ENCODE peak calls at places on chromosomes 13 and 19, in ten cellular contexts. D is MG63, W is RWPE2, P is esophagus squamous epithelium, U is astrocyte, O is OCI-LY7, H is AG04449, B is A549, I is skeletal muscle cell, Y is heart left ventricle. M is an unnamed sample.

GRCh38 chr13:85724554-85725432 is 74.4 kb downstream of the SLITRK6 start:
- DNase-seq in W (no peak), Y (no peak), U (no peak), D (no peak), B (no peak), O (no peak), P (no peak), H (no peak), I (no peak), M (no peak)

GRCh38 chr19:51462276-51462675 is 4.0 kb upstream of the SIGLEC8 start:
- DNase-seq in H (no peak), Y (no peak), D (no peak), B (no peak), U (no peak), W (no peak), P (no peak), I (no peak), O (no peak), M (no peak)

GRCh38 chr13:111292710-111293485 is 27.5 kb upstream of the TEX29 start:
- DNase-seq in I (no peak), H (no peak), O (no peak), P (no peak), W (no peak), U (no peak), Y (no peak), D (no peak), B (no peak), M (no peak)

GRCh38 chr13:23739597-23739996 is 149.6 kb downstream of the MIPEP start:
- DNase-seq in H (no peak), U (no peak), P (no peak), I (no peak), W (no peak), Y (no peak), B (no peak), O (no peak), D (no peak), M (no peak)

GRCh38 chr19:9885077-9885552 is 50.0 kb downstream of the PIN1 start:
- DNase-seq in U (peak), P (no peak), H (no peak), D (peak), B (no peak), I (peak), Y (peak), W (no peak), O (no peak), M (no peak)

GRCh38 chr13:79393564-79394249 is 12.3 kb downstream of the RBM26 start:
- DNase-seq in I (no peak), O (peak), D (no peak), U (no peak), W (no peak), P (peak), H (no peak), B (no peak), Y (no peak), M (no peak)

GRCh38 chr13:106484755-106485193 is 50.7 kb downstream of the EFNB2 start:
- DNase-seq in D (no peak), I (no peak), W (no peak), P (no peak), U (no peak), B (no peak), Y (no peak), O (no peak), H (no peak), M (peak)

GRCh38 chr19:11025445-11025844 is 63.8 kb upstream of the LDLR start:
- DNase-seq in O (no peak), B (no peak), W (no peak), H (no peak), U (no peak), D (no peak), P (no peak), Y (no peak), I (no peak), M (no peak)

GRCh38 chr19:7197169-7197759 is 97.0 kb downstream of the INSR start:
- DNase-seq in H (peak), D (peak), U (peak), I (peak), W (peak), O (peak), P (peak), B (peak), Y (peak), M (peak)

DNA sequence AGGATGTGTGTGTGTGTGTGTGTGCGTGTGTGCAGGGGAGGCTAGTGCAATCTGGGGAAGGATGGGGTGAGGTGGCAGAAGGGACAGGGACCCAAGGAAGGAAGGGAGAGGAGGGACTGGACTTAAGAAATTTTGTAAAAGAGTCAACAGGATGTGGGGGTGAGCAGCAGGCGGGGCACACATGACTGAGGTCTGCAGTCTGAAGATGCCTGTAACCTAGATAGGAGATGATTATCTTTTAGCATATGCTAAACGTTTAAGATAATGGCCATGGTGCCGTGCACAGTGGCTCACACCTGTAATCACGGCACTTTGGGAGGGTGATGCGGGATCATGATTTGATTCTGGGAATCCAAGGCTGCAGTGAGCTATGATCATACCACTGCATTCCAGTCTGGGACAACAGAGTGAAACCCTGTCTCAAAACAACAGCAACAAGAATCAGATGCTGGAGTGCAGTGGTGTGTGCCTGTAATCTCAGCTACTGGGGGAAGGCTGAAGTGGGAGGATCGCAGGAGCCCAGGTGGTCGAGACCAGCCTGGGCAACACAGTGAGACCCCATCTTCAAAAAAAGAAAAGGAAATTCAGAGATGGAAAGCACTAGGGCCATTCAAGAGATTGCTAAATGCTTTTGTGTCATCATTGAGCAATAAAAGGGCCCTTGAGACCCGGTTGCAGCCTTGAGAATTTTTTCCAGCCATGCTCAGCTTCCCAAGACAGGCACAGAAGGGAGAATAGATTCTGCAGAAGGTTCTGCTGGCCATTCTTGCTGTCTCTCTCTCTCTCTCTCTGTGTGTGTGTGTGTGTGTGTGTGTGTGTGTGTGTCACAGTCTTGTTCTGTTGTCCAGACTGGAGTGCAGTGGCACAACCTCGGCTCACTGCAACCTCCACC is 3.8 kb upstream of the ZNF414 start:
- DNase-seq in D (no peak), H (no peak), U (no peak), B (no peak), W (no peak), I (peak), P (no peak), O (peak), Y (no peak), M (no peak)
- H3K4me3 ChIP-seq in D (no peak), H (no peak), U (no peak), B (no peak), W (no peak), I (no peak), P (no peak), O (no peak), Y (no peak), M (no peak)

DNA sequence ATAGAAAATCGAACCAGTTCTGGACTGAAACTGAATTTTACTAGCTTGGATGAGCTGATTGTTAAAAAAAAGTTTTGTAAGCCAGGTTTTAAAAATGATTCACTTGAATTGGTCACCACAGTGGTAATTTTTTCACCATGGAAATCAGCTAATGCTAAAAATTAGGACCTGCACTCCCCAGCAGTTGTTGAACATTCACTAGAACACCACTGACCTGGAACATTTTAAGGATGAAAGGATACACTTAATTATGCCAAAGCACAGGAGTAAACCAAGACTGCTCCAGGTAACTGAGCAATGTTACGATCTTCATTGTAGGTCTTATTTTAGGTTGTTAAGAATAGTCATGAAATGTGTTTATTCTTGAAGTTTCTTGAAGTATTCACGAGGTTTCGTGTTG is 1342.6 kb upstream of the SPRY2 start:
- DNase-seq in I (no peak), P (no peak), B (no peak), Y (no peak), D (no peak), O (no peak), H (no peak), W (no peak), U (no peak), M (no peak)
- H3K4me3 ChIP-seq in I (no peak), P (no peak), B (no peak), Y (no peak), D (no peak), O (no peak), H (no peak), W (no peak), U (no peak), M (no peak)

DNA sequence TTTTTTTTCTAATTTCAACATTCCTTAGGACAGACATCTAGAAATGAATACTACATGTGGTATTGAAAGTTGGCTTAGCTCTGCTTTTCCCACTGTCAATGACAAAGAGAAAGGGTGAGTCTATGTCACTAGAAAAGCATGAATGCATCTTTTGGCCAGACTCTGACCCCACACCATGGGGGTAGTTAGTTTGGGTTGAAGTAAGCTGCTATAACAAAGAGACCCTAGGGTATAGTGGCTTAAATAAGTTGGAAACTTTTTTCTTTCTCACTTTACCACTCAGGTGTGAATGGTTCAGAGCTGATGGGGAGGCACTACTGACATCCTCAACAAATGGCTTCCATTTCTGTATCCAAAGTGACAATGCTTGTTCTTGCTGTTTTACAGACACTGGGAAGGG is 161.5 kb downstream of the DLEU7 start:
- DNase-seq in B (no peak), O (no peak), W (no peak), P (no peak), I (no peak), D (no peak), U (no peak), Y (no peak), H (no peak), M (no peak)
- H3K4me3 ChIP-seq in B (no peak), O (no peak), W (no peak), P (no peak), I (no peak), D (no peak), U (no peak), Y (no peak), H (no peak), M (no peak)

GRCh38 chr19:17500447-17501198 is 10.8 kb upstream of the PGLS start:
- DNase-seq in U (no peak), W (no peak), O (no peak), Y (no peak), P (no peak), D (no peak), H (no peak), B (no peak), I (no peak), M (no peak)

GRCh38 chr19:17496337-17496997 is 15.0 kb upstream of the PGLS start:
- DNase-seq in H (no peak), P (no peak), I (no peak), O (peak), U (no peak), B (peak), D (peak), Y (peak), W (no peak), M (peak)

GRCh38 chr19:17495639-17496265 is 15.7 kb upstream of the PGLS start:
- DNase-seq in U (no peak), D (no peak), P (no peak), I (no peak), Y (no peak), W (no peak), B (no peak), O (no peak), H (no peak), M (no peak)

GRCh38 chr19:17503240-17503639 is 8.2 kb upstream of the PGLS start:
- DNase-seq in D (no peak), P (no peak), W (no peak), B (no peak), H (no peak), Y (no peak), U (no peak), O (no peak), I (no peak), M (no peak)

DNA sequence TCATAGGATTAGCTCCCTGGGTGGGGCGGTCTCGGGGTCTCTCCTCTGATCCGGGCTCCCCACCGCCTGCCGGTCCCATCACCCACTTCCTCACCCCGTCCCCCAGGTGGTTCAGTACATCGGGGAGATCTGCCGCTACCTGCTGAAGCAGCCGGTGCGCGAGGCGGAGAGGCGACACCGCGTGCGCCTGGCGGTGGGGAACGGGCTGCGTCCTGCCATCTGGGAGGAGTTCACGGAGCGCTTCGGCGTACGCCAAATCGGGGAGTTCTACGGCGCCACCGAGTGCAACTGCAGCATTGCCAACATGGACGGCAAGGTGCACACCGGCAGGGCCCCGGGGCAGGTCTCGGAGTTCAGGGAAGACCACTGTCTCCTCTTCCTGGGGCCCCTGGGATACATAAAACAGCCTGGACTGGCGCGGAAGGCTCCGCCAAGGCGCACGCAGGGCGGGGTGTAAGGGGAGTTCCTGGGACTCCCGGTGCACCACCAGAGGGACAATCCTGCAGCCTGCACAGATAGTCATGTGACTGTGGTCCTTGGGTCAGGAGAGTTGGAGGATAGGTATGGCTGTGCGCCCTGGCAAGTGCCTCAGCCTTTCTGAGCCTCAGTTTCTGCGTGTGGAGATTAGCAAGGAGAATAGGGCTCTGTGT is 14.2 kb upstream of the PGLS start:
- DNase-seq in W (no peak), D (no peak), I (no peak), B (no peak), U (no peak), P (no peak), O (no peak), Y (no peak), H (no peak), M (no peak)
- H3K4me3 ChIP-seq in W (no peak), D (no peak), I (no peak), B (no peak), U (no peak), P (no peak), O (no peak), Y (no peak), H (no peak), M (no peak)

GRCh38 chr19:39146686-39147450 is 21.3 kb downstream of the PAK4 start:
- DNase-seq in O (no peak), H (no peak), B (no peak), U (no peak), I (no peak), W (no peak), Y (no peak), P (no peak), D (no peak), M (no peak)

GRCh38 chr19:39147480-39147879 is 21.9 kb downstream of the PAK4 start:
- DNase-seq in P (no peak), B (no peak), D (no peak), Y (no peak), O (no peak), W (no peak), I (no peak), U (no peak), H (no peak), M (no peak)

GRCh38 chr19:39146091-39146490 is 20.5 kb downstream of the PAK4 start:
- DNase-seq in P (no peak), O (no peak), D (no peak), H (no peak), Y (no peak), B (no peak), I (no peak), W (no peak), U (no peak), M (no peak)

GRCh38 chr19:39144487-39145071 is 19.0 kb downstream of the PAK4 start:
- DNase-seq in O (no peak), D (no peak), B (no peak), W (no peak), Y (no peak), U (peak), P (no peak), H (no peak), I (no peak), M (peak)

DNA sequence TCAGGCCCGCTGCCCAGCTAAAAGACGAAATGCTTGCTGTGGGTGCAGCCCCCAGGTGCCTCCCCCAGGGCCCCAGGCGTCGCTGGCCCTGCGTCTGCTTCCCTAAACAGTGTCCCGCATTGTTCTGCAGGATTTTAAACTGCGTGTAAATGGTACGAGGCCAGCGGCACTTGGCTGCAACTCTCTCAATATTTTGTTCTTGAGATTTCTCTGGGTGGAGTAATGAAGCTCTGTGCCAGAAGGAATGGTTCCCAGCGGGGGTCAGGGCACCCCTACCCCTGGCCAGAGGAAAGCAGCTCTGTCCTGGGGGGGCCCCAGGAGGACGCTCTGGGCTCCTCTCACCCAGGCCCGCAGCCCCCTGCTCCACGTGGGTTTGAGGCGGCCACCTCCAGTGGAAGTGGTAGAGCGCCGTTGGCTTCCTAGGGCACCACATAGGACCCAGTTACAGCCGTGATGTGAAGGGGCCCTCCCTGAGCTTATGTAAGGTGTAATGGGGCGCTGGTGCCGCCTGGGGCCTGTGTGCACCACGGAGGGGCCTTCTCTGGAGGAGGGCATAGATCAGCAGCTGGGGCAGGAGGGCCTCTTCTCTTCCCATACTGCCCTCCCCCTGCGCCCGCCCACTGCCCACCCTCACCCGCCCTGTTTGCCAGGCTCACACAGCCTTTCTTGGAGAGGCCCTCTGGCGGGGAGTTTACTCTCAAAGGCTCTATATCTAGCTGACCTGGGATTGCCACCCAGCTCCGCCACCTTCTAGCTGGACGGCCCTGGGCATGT is 19.8 kb downstream of the PAK4 start:
- DNase-seq in H (no peak), D (no peak), Y (no peak), P (no peak), O (no peak), W (no peak), B (no peak), U (no peak), I (no peak), M (no peak)
- H3K4me3 ChIP-seq in H (no peak), D (no peak), Y (no peak), P (peak), O (no peak), W (no peak), B (no peak), U (no peak), I (no peak), M (no peak)

GRCh38 chr19:6056282-6056741 is 54.0 kb downstream of the RFX2 start:
- DNase-seq in Y (no peak), O (no peak), U (no peak), H (no peak), I (no peak), W (no peak), P (no peak), B (no peak), D (no peak), M (no peak)
- H3K4me3 ChIP-seq in Y (no peak), O (no peak), U (no peak), H (no peak), I (no peak), W (no peak), P (peak), B (no peak), D (no peak), M (no peak)

DNA sequence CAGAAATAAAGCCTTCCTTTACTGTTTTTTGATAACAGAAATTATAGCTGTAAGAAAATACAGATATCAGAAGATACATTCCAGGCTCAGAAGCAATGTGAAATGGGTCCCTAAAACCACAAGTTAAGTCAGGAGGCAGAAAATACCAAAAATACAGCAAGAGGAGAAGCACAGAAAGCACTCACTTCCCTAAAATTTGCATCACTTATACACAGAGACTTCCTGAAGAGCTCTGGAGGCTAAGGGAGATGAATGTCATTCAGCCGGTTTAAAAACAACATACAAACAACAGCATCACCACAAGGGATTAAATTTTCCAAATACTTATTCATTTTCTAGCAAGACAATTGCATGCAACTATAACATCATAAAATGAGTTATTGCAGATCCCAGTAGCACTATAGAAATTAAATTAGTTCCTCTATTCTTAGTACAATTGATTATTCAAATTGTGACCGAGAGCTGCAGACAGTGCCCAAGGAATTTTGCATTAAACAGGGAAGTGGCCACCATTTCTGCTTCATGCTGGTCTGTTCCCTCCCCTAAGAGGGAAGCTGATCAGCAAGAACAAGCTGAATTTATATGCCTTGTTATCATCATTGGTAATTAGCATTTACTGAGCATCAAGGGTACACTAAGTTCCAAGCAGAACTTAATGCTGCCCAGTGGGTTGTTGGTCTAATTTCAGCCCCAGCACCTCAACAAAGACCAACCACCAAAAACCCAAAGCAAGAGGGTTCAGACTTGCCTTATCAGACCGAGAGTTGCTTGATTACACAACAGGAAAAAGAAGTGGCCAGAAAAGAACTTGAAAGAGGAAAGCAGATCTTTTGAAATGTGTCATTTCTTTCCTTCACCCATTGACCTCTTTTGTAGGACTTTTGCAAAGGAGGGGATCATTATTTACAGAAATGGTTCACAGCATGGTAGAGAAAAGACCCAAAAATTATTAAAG is 140.7 kb downstream of the KCTD12 start:
- DNase-seq in O (no peak), W (no peak), H (no peak), U (no peak), P (no peak), B (no peak), I (no peak), D (no peak), Y (no peak), M (no peak)
- H3K4me3 ChIP-seq in O (no peak), W (no peak), H (no peak), U (no peak), P (no peak), B (no peak), I (no peak), D (no peak), Y (no peak), M (no peak)

M was measured in cardiac muscle cell.